ENCODE peak calls at places on chromosome 4, in nine cellular contexts. E is A549; S is upper lobe of right lung; D is stimulated activated CD4-positive, alpha-beta T cell treated with anti-CD3 and anti-CD28 coated beads, Interleukin-1b, Interleukin-23, amount 100 ng/mL, for 24 hours; T is posterior vena cava; F is thyroid gland; A is putamen; X is cardiac muscle cell; J is H1. C is an unnamed sample.

GRCh38 chr4:19309365-19309764 is 942.3 kb upstream of the SLIT2 start:
- DNase-seq in E (no peak), S (no peak), D (no peak), T (no peak), F (no peak), A (no peak), X (peak; percentile 14), J (no peak), C (no peak)

GRCh38 chr4:19675172-19675811 is 576.4 kb upstream of the SLIT2 start:
- DNase-seq in E (no peak), S (no peak), D (no peak), T (no peak), F (peak; percentile 75), A (no peak), X (no peak), J (no peak), C (no peak)

GRCh38 chr4:10348241-10348640 is 109.0 kb downstream of the ZNF518B start:
- DNase-seq in E (no peak), S (no peak), D (no peak), T (no peak), F (no peak), A (peak; percentile 40), X (no peak), J (no peak), C (no peak)

GRCh38 chr4:131613824-131614216 is 1535.3 kb upstream of the PCDH10 start:
- DNase-seq in E (no peak), S (no peak), D (no peak), T (no peak), F (no peak), A (no peak), X (no peak), J (no peak), C (no peak)

GRCh38 chr4:37762294-37763163 is 64.0 kb upstream of the PGM2 start:
- DNase-seq in E (no peak), S (no peak), D (no peak), T (no peak), F (no peak), A (no peak), X (no peak), J (no peak), C (no peak)

GRCh38 chr4:139902328-139903217 is 237.0 kb downstream of the MGST2 start:
- DNase-seq in E (no peak), S (no peak), D (no peak), T (no peak), F (no peak), A (no peak), X (no peak), J (no peak), C (no peak)

GRCh38 chr4:114076865-114077264 is 97.4 kb upstream of the ARSJ start:
- DNase-seq in E (no peak), S (no peak), D (no peak), T (no peak), F (no peak), A (no peak), X (no peak), J (no peak), C (no peak)

GRCh38 chr4:55347610-55348228 is 1.7 kb downstream of the SRD5A3 start:
- DNase-seq in E (no peak), S (no peak), D (no peak), T (no peak), F (no peak), A (no peak), X (no peak), J (no peak), C (no peak)